ENCODE peak calls at places on chromosome 1, in nine cellular contexts. G is SK-N-MC, D is sigmoid colon, L is breast epithelium, C is HCT116, B is prostate gland, F is endothelial cell of umbilical vein, E is SK-N-SH, I is GM12891. R is an unnamed sample.

GRCh38 chr1:16067127-16067768 is 6.2 kb downstream of the FAM131C start:
- DNase-seq in G (no peak), D (no peak), L (no peak), C (no peak), B (no peak), F (no peak), E (peak), I (no peak), R (no peak)

GRCh38 chr1:47650205-47650604 is 212.4 kb downstream of the FOXD2 start:
- DNase-seq in G (no peak), D (peak), L (no peak), C (peak), B (no peak), F (peak), E (no peak), I (no peak), R (peak)

GRCh38 chr1:34929497-34929852 is at the start of gene DLGAP3:
- DNase-seq in G (no peak), D (no peak), L (no peak), C (no peak), B (no peak), F (no peak), E (peak), I (no peak), R (peak)

GRCh38 chr1:234111458-234112142 is 207.1 kb downstream of the SLC35F3 start:
- DNase-seq in G (no peak), D (no peak), L (no peak), C (no peak), B (peak), F (no peak), E (peak), I (no peak), R (peak)

GRCh38 chr1:16321176-16321867 is 31.0 kb downstream of the FBXO42 start:
- DNase-seq in G (no peak), D (no peak), L (no peak), C (no peak), B (no peak), F (no peak), E (no peak), I (no peak), R (no peak)

GRCh38 chr1:225044258-225044657 is 114.8 kb downstream of the DNAH14 start:
- DNase-seq in G (peak), D (no peak), L (no peak), C (no peak), B (no peak), F (no peak), E (no peak), I (no peak), R (no peak)

GRCh38 chr1:209383422-209383821 is 200.1 kb upstream of the CAMK1G start:
- DNase-seq in G (no peak), D (no peak), L (no peak), C (no peak), B (peak), F (no peak), E (no peak), I (no peak), R (no peak)

GRCh38 chr1:54995835-54996234 is 2.9 kb upstream of the BSND start:
- DNase-seq in G (no peak), D (no peak), L (no peak), C (no peak), B (no peak), F (no peak), E (no peak), I (no peak), R (no peak)

GRCh38 chr1:10928654-10929053 is 83.8 kb upstream of the TARDBP start:
- DNase-seq in G (no peak), D (no peak), L (no peak), C (no peak), B (no peak), F (no peak), E (no peak), I (no peak), R (no peak)

GRCh38 chr1:167562697-167563096 is 9.1 kb upstream of the CREG1 start:
- DNase-seq in G (no peak), D (no peak), L (no peak), C (no peak), B (no peak), F (no peak), E (no peak), I (no peak), R (no peak)

DNA sequence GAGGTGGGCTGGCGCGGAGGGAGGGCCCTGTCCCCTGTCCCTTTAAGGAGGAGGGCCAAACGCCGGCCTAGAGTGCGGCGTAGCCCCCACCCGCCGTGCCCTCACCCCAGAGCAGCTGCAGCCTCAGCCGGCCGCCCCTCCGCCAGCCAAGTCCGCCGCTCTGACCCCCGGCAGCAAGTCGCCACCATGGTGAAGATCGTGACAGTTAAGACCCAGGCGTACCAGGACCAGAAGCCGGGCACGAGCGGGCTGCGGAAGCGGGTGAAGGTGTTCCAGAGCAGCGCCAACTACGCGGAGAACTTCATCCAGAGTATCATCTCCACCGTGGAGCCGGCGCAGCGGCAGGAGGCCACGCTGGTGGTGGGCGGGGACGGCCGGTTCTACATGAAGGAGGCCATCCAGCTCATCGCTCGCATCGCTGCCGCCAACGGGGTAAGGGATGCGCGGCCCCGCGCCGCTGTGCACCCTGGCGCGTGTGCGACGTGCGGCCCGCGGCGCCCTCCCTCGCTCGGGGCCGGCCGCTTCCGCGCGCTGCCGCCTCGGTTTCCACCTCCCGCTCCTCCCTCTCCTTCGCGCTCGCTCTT is at the start of gene PGM1:
- DNase-seq in G (no peak), D (peak), L (peak), C (peak), B (peak), F (peak), E (peak), I (peak), R (peak)
- TF ChIP-seq POLR2AphosphoS5 in G (no peak), D (peak), L (no peak), C (peak), B (peak), F (peak), E (no peak), I (peak), R (peak)

GRCh38 chr1:13590486-13590885 is 6.9 kb downstream of the PDPN start:
- DNase-seq in G (no peak), D (no peak), L (no peak), C (no peak), B (no peak), F (no peak), E (no peak), I (no peak), R (no peak)

GRCh38 chr1:13589403-13589802 is 5.8 kb downstream of the PDPN start:
- DNase-seq in G (no peak), D (no peak), L (no peak), C (no peak), B (no peak), F (no peak), E (no peak), I (no peak), R (no peak)

GRCh38 chr1:13588946-13589345 is 5.3 kb downstream of the PDPN start:
- DNase-seq in G (no peak), D (no peak), L (no peak), C (no peak), B (no peak), F (no peak), E (no peak), I (no peak), R (no peak)

GRCh38 chr1:13597166-13597565 is 13.5 kb downstream of the PDPN start:
- DNase-seq in G (no peak), D (no peak), L (no peak), C (no peak), B (no peak), F (no peak), E (no peak), I (no peak), R (no peak)

DNA sequence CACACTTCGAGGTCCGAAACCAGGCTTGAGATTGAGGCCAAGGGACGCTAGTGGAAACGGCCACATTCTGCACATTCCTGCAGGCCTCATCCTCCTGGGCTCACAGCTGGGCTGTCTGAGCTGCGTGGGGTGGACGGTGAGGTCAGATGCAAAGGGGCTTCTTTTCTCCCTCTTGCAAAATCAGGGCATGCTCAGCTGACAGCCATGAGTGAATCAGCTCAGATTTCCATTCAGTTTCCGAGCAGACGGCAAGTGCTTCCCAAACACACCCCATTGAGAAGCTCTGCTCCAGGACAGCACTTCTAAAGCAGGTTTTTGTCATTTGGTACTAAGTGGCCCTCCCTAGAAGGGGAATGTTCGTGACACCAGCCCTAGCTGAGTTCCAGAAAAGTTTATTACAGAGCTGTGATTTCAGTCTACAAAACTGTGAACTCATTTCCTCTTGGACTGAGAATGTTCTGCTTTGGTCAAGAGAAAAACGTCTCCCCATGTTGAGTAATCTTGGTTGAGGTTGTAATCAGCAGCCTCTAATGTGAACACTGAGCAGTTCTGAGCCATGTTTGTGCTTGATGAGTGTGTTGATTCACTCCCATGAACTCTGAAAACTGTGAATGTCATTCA is 10.0 kb downstream of the PDPN start:
- DNase-seq in G (no peak), D (peak), L (no peak), C (no peak), B (no peak), F (no peak), E (no peak), I (no peak), R (no peak)
- TF ChIP-seq POLR2AphosphoS5 in G (no peak), D (peak), L (no peak), C (no peak), B (no peak), F (no peak), E (no peak), I (no peak), R (peak)

GRCh38 chr1:18400347-18401102 is 80.2 kb upstream of the KLHDC7A start:
- DNase-seq in G (no peak), D (no peak), L (no peak), C (no peak), B (no peak), F (no peak), E (no peak), I (no peak), R (no peak)

GRCh38 chr1:18404460-18404859 is 76.3 kb upstream of the KLHDC7A start:
- DNase-seq in G (no peak), D (no peak), L (no peak), C (no peak), B (no peak), F (no peak), E (no peak), I (no peak), R (no peak)

GRCh38 chr1:18397636-18398035 is 83.1 kb upstream of the KLHDC7A start:
- DNase-seq in G (no peak), D (no peak), L (no peak), C (no peak), B (no peak), F (no peak), E (no peak), I (no peak), R (no peak)

GRCh38 chr1:18398791-18399551 is 81.8 kb upstream of the KLHDC7A start:
- DNase-seq in G (no peak), D (no peak), L (no peak), C (no peak), B (no peak), F (no peak), E (no peak), I (no peak), R (no peak)

GRCh38 chr1:18401921-18402320 is 78.8 kb upstream of the KLHDC7A start:
- DNase-seq in G (no peak), D (no peak), L (no peak), C (no peak), B (no peak), F (no peak), E (no peak), I (no peak), R (no peak)
- TF ChIP-seq POLR2AphosphoS5 in G (no peak), D (no peak), L (no peak), C (no peak), B (no peak), F (no peak), E (no peak), I (no peak), R (no peak)

DNA sequence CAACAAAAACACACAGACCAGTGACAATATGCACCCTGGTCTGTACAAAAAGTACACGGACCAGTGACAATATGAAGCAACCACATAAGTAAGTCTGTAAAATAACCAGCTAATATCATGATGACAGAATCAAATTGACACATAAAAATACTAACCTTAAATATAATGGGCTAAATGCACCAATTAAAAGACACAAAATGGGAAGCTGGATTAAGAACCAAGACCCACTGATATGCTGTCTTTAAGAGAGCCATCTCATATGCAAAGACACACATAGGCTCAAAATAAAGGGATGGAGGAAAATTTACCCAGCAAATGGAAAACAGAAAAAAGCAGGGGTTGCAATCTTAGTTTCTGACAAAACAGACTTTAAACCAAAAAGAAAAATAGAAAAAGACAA is 70.4 kb upstream of the VCAM1 start:
- DNase-seq in G (no peak), D (no peak), L (no peak), C (no peak), B (no peak), F (no peak), E (no peak), I (no peak), R (no peak)
- TF ChIP-seq POLR2AphosphoS5 in G (no peak), D (no peak), L (no peak), C (no peak), B (no peak), F (no peak), E (no peak), I (no peak), R (no peak)

DNA sequence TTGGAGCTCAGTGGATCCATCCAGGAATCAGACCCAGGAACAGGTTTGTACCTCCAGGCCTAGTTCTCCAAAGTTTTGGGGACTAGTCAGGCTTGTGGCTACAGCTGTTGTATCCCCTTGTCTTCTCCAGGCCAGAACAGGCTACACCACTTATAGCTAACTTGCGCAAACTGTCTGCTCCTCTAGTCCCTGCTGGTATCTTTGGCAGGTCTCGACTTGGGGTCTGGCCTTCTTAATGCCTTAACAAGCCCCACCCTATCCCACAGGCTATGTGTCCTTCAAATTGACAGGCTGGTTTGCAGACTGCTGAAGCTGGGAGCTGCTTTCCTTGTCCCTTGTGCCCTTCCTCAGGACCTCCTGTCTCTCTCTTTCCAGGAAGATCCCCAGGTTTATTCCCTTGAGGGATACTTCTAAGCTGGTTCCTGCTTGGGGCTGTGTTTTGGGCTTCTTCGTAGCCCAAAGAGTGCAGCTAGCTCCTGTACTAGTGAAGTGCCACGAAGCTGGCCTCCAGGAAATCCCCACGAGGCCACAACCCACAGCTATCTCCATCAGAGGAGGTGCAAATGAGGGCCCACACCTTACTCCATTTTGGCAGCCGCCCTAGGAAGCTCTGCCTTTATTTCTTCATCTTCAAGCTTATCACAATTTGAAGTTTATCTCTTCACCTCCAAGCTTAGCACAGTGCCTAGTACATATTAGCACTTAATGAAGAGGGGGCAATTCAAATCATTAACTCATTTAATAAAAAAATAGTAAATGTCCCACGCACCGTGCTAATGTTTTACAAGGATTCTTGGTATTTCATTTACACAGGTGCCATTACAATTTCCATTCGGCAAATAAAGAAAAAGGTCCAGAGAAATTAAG is 683 bp upstream of the DMAP1 start:
- DNase-seq in G (no peak), D (no peak), L (no peak), C (no peak), B (no peak), F (no peak), E (no peak), I (no peak), R (no peak)
- TF ChIP-seq POLR2AphosphoS5 in G (no peak), D (no peak), L (no peak), C (no peak), B (no peak), F (no peak), E (no peak), I (no peak), R (no peak)

GRCh38 chr1:99265124-99265523 is 832 bp downstream of the PLPPR4 start:
- DNase-seq in G (no peak), D (no peak), L (no peak), C (no peak), B (no peak), F (no peak), E (no peak), I (no peak), R (no peak)

GRCh38 chr1:99269321-99269720 is 5.0 kb downstream of the PLPPR4 start:
- DNase-seq in G (no peak), D (no peak), L (no peak), C (no peak), B (no peak), F (no peak), E (no peak), I (no peak), R (no peak)

GRCh38 chr1:99268021-99268420 is 3.7 kb downstream of the PLPPR4 start:
- DNase-seq in G (no peak), D (no peak), L (no peak), C (no peak), B (no peak), F (peak), E (no peak), I (no peak), R (no peak)

GRCh38 chr1:99266731-99267130 is 2.4 kb downstream of the PLPPR4 start:
- DNase-seq in G (no peak), D (no peak), L (no peak), C (no peak), B (no peak), F (no peak), E (no peak), I (no peak), R (no peak)

DNA sequence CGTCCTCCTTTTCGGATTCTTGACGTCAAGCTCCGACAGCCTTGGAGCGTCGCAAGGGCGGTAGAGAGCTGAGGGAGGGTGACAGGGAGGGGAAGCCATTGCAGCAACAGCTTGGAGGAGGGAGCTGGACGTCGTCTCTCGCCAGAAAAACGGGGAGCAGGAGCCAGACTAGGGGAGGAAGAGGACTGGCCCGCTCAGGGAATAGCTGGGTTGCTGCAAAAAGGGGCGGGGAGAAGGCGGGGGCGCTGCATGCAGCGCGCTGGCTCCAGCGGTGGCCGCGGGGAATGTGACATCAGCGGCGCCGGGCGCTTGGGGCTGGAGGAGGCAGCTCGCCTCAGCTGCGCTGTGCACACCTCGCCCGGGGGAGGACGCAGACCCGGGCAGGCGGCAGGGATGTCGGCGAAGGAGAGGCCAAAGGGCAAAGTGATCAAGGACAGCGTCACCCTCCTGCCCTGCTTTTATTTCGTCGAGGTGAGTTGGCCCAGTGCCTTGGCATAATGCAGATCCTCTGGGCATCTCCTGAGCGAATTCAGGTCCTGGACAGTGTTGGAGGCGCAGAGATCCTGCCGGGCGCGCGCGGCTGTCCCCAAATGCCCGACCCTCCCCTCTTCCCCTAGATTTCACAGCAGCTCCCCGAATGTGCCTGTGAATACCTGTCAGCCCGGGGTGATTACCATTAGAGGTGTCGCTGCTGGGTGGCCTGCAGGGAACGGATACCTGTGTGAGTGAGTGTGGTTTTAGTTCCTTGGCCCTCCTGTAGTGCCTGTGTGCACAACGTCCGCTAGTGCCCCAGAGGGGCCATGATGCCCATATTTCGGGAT is at the start of gene PLPPR4:
- DNase-seq in G (no peak), D (peak), L (peak), C (peak), B (no peak), F (peak), E (peak), I (peak), R (no peak)
- TF ChIP-seq POLR2AphosphoS5 in G (no peak), D (no peak), L (no peak), C (no peak), B (no peak), F (no peak), E (no peak), I (no peak), R (no peak)

GRCh38 chr1:89941110-89941770 is 53.7 kb upstream of the ZNF326 start:
- DNase-seq in G (no peak), D (no peak), L (no peak), C (no peak), B (no peak), F (no peak), E (no peak), I (no peak), R (no peak)
- TF ChIP-seq POLR2AphosphoS5 in G (no peak), D (no peak), L (no peak), C (no peak), B (no peak), F (no peak), E (no peak), I (no peak), R (no peak)

GRCh38 chr1:70509996-70510876 is 99.2 kb downstream of the CTH start:
- DNase-seq in G (peak), D (no peak), L (no peak), C (peak), B (no peak), F (peak), E (peak), I (peak), R (no peak)
- TF ChIP-seq POLR2AphosphoS5 in G (no peak), D (no peak), L (peak), C (no peak), B (peak), F (no peak), E (no peak), I (no peak), R (no peak)

GRCh38 chr1:44029911-44030605 is 1.2 kb downstream of the SLC6A9 start:
- DNase-seq in G (peak), D (peak), L (peak), C (peak), B (peak), F (peak), E (peak), I (peak), R (peak)
- TF ChIP-seq POLR2AphosphoS5 in G (peak), D (peak), L (peak), C (peak), B (peak), F (no peak), E (peak), I (no peak), R (no peak)

R was measured in upper lobe of left lung.